ENCODE peak calls at places on chromosomes 6 and 20, in five cellular contexts. F is effector memory CD8-positive, alpha-beta T cell; P is cardiac muscle cell; O is stimulated activated naive CD8-positive, alpha-beta T cell treated with anti-CD3 and anti-CD28 coated beads, Interleukin-15, amount 100 ng/mL, for 72 hours; M is AG09309. H is an unnamed sample.

GRCh38 chr6:110341671-110342304 is 16.4 kb downstream of the METTL24 start:
- DNase-seq in F (no peak), P (peak), O (no peak), M (no peak), H (peak)

GRCh38 chr6:55963301-55963700 is 87.9 kb upstream of the BMP5 start:
- DNase-seq in F (no peak), P (peak), O (no peak), M (no peak), H (peak)

GRCh38 chr6:41723178-41723935 is 12.1 kb downstream of the TFEB start:
- DNase-seq in F (no peak), P (no peak), O (no peak), M (peak), H (peak)

GRCh38 chr6:73078908-73079610 is 146.2 kb downstream of the KHDC1L start:
- DNase-seq in F (no peak), P (no peak), O (no peak), M (no peak), H (no peak)

GRCh38 chr20:9348746-9349145 is 165.6 kb upstream of the LAMP5 start:
- DNase-seq in F (no peak), P (peak), O (no peak), M (no peak), H (no peak)

GRCh38 chr20:32898721-32899120 is 40.0 kb downstream of the EFCAB8 start:
- DNase-seq in F (no peak), P (no peak), O (no peak), M (peak), H (no peak)

GRCh38 chr6:34602318-34603111 is 46.4 kb upstream of the SPDEF start:
- DNase-seq in F (no peak), P (no peak), O (no peak), M (no peak), H (no peak)

GRCh38 chr6:124984668-124985338 is 22.6 kb downstream of the RNF217 start:
- DNase-seq in F (no peak), P (no peak), O (no peak), M (no peak), H (no peak)

GRCh38 chr20:52801628-52802006 is 170.5 kb upstream of the TSHZ2 start:
- DNase-seq in F (no peak), P (no peak), O (no peak), M (no peak), H (no peak)

GRCh38 chr20:19952392-19952791 is 64.8 kb upstream of the NAA20 start:
- DNase-seq in F (no peak), P (no peak), O (no peak), M (no peak), H (no peak)

GRCh38 chr6:110629153-110629552 is 152.7 kb upstream of the SLC22A16 start:
- DNase-seq in F (no peak), P (no peak), O (no peak), M (no peak), H (no peak)

H was measured in islet precursor cell.